ENCODE peak calls at places on chromosomes 11 and 22, in four cellular contexts. O, V, Y and U are unnamed samples.

GRCh38 chr22:37500745-37501144 is 14.6 kb upstream of the MFNG start:
- DNase-seq in O (no peak), V (no peak), Y (no peak), U (no peak)

GRCh38 chr22:30430933-30431332 is 5.4 kb downstream of the MTFP1 start:
- DNase-seq in O (no peak), V (no peak), Y (no peak), U (no peak)

GRCh38 chr11:7690648-7691047 is 15.6 kb downstream of the OVCH2 start:
- DNase-seq in O (no peak), V (no peak), Y (no peak), U (no peak)

GRCh38 chr11:106403751-106404150 is 326.3 kb downstream of the AASDHPPT start:
- DNase-seq in O (no peak), V (no peak), Y (no peak), U (no peak)

GRCh38 chr11:1852885-1853284 is at the start of gene LSP1:
- DNase-seq in O (no peak), V (no peak), Y (no peak), U (no peak)

GRCh38 chr22:25536578-25536977 is 27.9 kb upstream of the GRK3 start:
- DNase-seq in O (no peak), V (no peak), Y (no peak), U (no peak)

GRCh38 chr11:9936754-9937153 is 272.9 kb downstream of the SWAP70 start:
- DNase-seq in O (no peak), V (no peak), Y (no peak), U (no peak)

GRCh38 chr11:73225851-73226250 is 7.8 kb downstream of the P2RY2 start:
- DNase-seq in O (no peak), V (no peak), Y (no peak), U (no peak)

GRCh38 chr11:36817336-36817965 is 219.4 kb upstream of the RAG2 start:
- DNase-seq in O (no peak), V (no peak), Y (no peak), U (no peak)

GRCh38 chr11:116610190-116610589 is 162.6 kb downstream of the BUD13 start:
- DNase-seq in O (no peak), V (no peak), Y (no peak), U (no peak)

GRCh38 chr22:41915035-41915782 is at the start of gene SHISA8:
- DNase-seq in O (no peak), V (no peak), Y (no peak), U (no peak)

GRCh38 chr22:16601437-16602223 is 9.0 kb upstream of the CCT8L2 start:
- DNase-seq in O (no peak), V (no peak), Y (no peak), U (no peak)

GRCh38 chr11:20042025-20042639 is 118.1 kb downstream of the DBX1 start:
- DNase-seq in O (no peak), V (no peak), Y (no peak), U (no peak)

GRCh38 chr11:20033806-20034205 is 126.5 kb downstream of the DBX1 start:
- DNase-seq in O (no peak), V (no peak), Y (no peak), U (no peak)

GRCh38 chr11:47467372-47467771 is 18.4 kb upstream of the RAPSN start:
- DNase-seq in O (no peak), V (no peak), Y (no peak), U (no peak)

GRCh38 chr22:19723990-19724827 is 870 bp downstream of the GP1BB start:
- DNase-seq in O (no peak), V (no peak), Y (no peak), U (no peak)

GRCh38 chr22:38078046-38078840 is 5.7 kb downstream of the SLC16A8 start:
- DNase-seq in O (no peak), V (no peak), Y (no peak), U (no peak)

GRCh38 chr11:46759196-46759595 is 40.2 kb downstream of the F2 start:
- DNase-seq in O (no peak), V (peak), Y (no peak), U (no peak)